ENCODE peak calls at places on chromosomes 2 and 18, in seven cellular contexts. One of them, this sample, is unnamed.

GRCh38 chr2:190911813-190912212 is 31.2 kb downstream of the GLS start:
- DNase-seq in M059J: no peak
- DNase-seq in effector CD4-positive, alpha-beta T cell: no peak
- DNase-seq in WTC11: no peak
- DNase-seq in AG08395: no peak
- DNase-seq in stimulated activated CD4-positive, alpha-beta T cell treated with anti-CD3 and anti-CD28 coated beads, Interleukin-12 subunit alpha, Interleukin-12 subunit beta, amount 100 ng/mL, for 24 hours: no peak
- DNase-seq in trophoblast cell: no peak
- DNase-seq in this sample: no peak

GRCh38 chr2:149170156-149170555 is 131.7 kb downstream of the LYPD6B start:
- DNase-seq in trophoblast cell: no peak
- DNase-seq in effector CD4-positive, alpha-beta T cell: no peak
- DNase-seq in AG08395: no peak
- DNase-seq in WTC11: no peak
- DNase-seq in stimulated activated CD4-positive, alpha-beta T cell treated with anti-CD3 and anti-CD28 coated beads, Interleukin-12 subunit alpha, Interleukin-12 subunit beta, amount 100 ng/mL, for 24 hours: no peak
- DNase-seq in M059J: no peak
- DNase-seq in this sample: no peak

GRCh38 chr18:580154-580553 is at the start of gene CETN1:
- DNase-seq in trophoblast cell: peak; percentile 45
- DNase-seq in stimulated activated CD4-positive, alpha-beta T cell treated with anti-CD3 and anti-CD28 coated beads, Interleukin-12 subunit alpha, Interleukin-12 subunit beta, amount 100 ng/mL, for 24 hours: no peak
- DNase-seq in AG08395: no peak
- DNase-seq in WTC11: no peak
- DNase-seq in M059J: no peak
- DNase-seq in effector CD4-positive, alpha-beta T cell: no peak
- DNase-seq in this sample: no peak

GRCh38 chr2:11798946-11799495 is 52.6 kb downstream of the LPIN1 start:
- DNase-seq in stimulated activated CD4-positive, alpha-beta T cell treated with anti-CD3 and anti-CD28 coated beads, Interleukin-12 subunit alpha, Interleukin-12 subunit beta, amount 100 ng/mL, for 24 hours: no peak
- DNase-seq in effector CD4-positive, alpha-beta T cell: no peak
- DNase-seq in WTC11: no peak
- DNase-seq in M059J: no peak
- DNase-seq in trophoblast cell: no peak
- DNase-seq in AG08395: no peak
- DNase-seq in this sample: no peak

GRCh38 chr2:14194233-14194632 is 438.3 kb upstream of the LRATD1 start:
- DNase-seq in AG08395: no peak
- DNase-seq in WTC11: no peak
- DNase-seq in stimulated activated CD4-positive, alpha-beta T cell treated with anti-CD3 and anti-CD28 coated beads, Interleukin-12 subunit alpha, Interleukin-12 subunit beta, amount 100 ng/mL, for 24 hours: no peak
- DNase-seq in effector CD4-positive, alpha-beta T cell: no peak
- DNase-seq in M059J: no peak
- DNase-seq in trophoblast cell: no peak
- DNase-seq in this sample: no peak

GRCh38 chr2:67724261-67724660 is 327.1 kb downstream of the ETAA1 start:
- DNase-seq in AG08395: no peak
- DNase-seq in WTC11: no peak
- DNase-seq in trophoblast cell: peak; percentile 79
- DNase-seq in stimulated activated CD4-positive, alpha-beta T cell treated with anti-CD3 and anti-CD28 coated beads, Interleukin-12 subunit alpha, Interleukin-12 subunit beta, amount 100 ng/mL, for 24 hours: no peak
- DNase-seq in M059J: no peak
- DNase-seq in effector CD4-positive, alpha-beta T cell: no peak
- DNase-seq in this sample: no peak

GRCh38 chr2:20595439-20596192 is 55.3 kb downstream of the HS1BP3 start:
- DNase-seq in WTC11: peak; percentile 23
- DNase-seq in AG08395: no peak
- DNase-seq in M059J: peak; percentile 98
- DNase-seq in effector CD4-positive, alpha-beta T cell: no peak
- DNase-seq in stimulated activated CD4-positive, alpha-beta T cell treated with anti-CD3 and anti-CD28 coated beads, Interleukin-12 subunit alpha, Interleukin-12 subunit beta, amount 100 ng/mL, for 24 hours: no peak
- DNase-seq in trophoblast cell: peak; percentile 67
- DNase-seq in this sample: no peak

GRCh38 chr2:109654316-109655050 is 40.3 kb downstream of the SOWAHC start:
- DNase-seq in WTC11: no peak
- DNase-seq in effector CD4-positive, alpha-beta T cell: no peak
- DNase-seq in trophoblast cell: peak; percentile 56
- DNase-seq in AG08395: no peak
- DNase-seq in stimulated activated CD4-positive, alpha-beta T cell treated with anti-CD3 and anti-CD28 coated beads, Interleukin-12 subunit alpha, Interleukin-12 subunit beta, amount 100 ng/mL, for 24 hours: no peak
- DNase-seq in M059J: no peak
- DNase-seq in this sample: no peak

GRCh38 chr18:23810396-23810795 is 121.1 kb downstream of the LAMA3 start:
- DNase-seq in M059J: no peak
- DNase-seq in effector CD4-positive, alpha-beta T cell: no peak
- DNase-seq in stimulated activated CD4-positive, alpha-beta T cell treated with anti-CD3 and anti-CD28 coated beads, Interleukin-12 subunit alpha, Interleukin-12 subunit beta, amount 100 ng/mL, for 24 hours: no peak
- DNase-seq in WTC11: no peak
- DNase-seq in trophoblast cell: no peak
- DNase-seq in AG08395: no peak
- DNase-seq in this sample: no peak

GRCh38 chr2:146934921-146935320 is 909.9 kb upstream of the ACVR2A start:
- DNase-seq in trophoblast cell: no peak
- DNase-seq in effector CD4-positive, alpha-beta T cell: no peak
- DNase-seq in WTC11: no peak
- DNase-seq in M059J: no peak
- DNase-seq in stimulated activated CD4-positive, alpha-beta T cell treated with anti-CD3 and anti-CD28 coated beads, Interleukin-12 subunit alpha, Interleukin-12 subunit beta, amount 100 ng/mL, for 24 hours: no peak
- DNase-seq in AG08395: no peak
- DNase-seq in this sample: no peak

GRCh38 chr2:46490521-46491141 is 11.3 kb downstream of the TMEM247 start:
- DNase-seq in trophoblast cell: no peak
- DNase-seq in stimulated activated CD4-positive, alpha-beta T cell treated with anti-CD3 and anti-CD28 coated beads, Interleukin-12 subunit alpha, Interleukin-12 subunit beta, amount 100 ng/mL, for 24 hours: no peak
- DNase-seq in M059J: peak; percentile 7
- DNase-seq in WTC11: no peak
- DNase-seq in effector CD4-positive, alpha-beta T cell: no peak
- DNase-seq in AG08395: peak; percentile 49
- DNase-seq in this sample: no peak

GRCh38 chr2:160397530-160397865 is 96.1 kb downstream of the RBMS1 start:
- DNase-seq in stimulated activated CD4-positive, alpha-beta T cell treated with anti-CD3 and anti-CD28 coated beads, Interleukin-12 subunit alpha, Interleukin-12 subunit beta, amount 100 ng/mL, for 24 hours: no peak
- DNase-seq in trophoblast cell: no peak
- DNase-seq in M059J: peak; percentile 66
- DNase-seq in WTC11: no peak
- DNase-seq in effector CD4-positive, alpha-beta T cell: no peak
- DNase-seq in AG08395: peak; percentile 39
- DNase-seq in this sample: no peak

GRCh38 chr18:74418023-74418422 is 39.1 kb downstream of the DIPK1C start:
- DNase-seq in M059J: no peak
- DNase-seq in trophoblast cell: no peak
- DNase-seq in stimulated activated CD4-positive, alpha-beta T cell treated with anti-CD3 and anti-CD28 coated beads, Interleukin-12 subunit alpha, Interleukin-12 subunit beta, amount 100 ng/mL, for 24 hours: no peak
- DNase-seq in WTC11: no peak
- DNase-seq in AG08395: no peak
- DNase-seq in effector CD4-positive, alpha-beta T cell: no peak
- DNase-seq in this sample: no peak

GRCh38 chr2:50444286-50444685 is 587.6 kb downstream of the NRXN1 start:
- DNase-seq in stimulated activated CD4-positive, alpha-beta T cell treated with anti-CD3 and anti-CD28 coated beads, Interleukin-12 subunit alpha, Interleukin-12 subunit beta, amount 100 ng/mL, for 24 hours: no peak
- DNase-seq in trophoblast cell: no peak
- DNase-seq in WTC11: no peak
- DNase-seq in M059J: peak; percentile 5
- DNase-seq in effector CD4-positive, alpha-beta T cell: no peak
- DNase-seq in AG08395: no peak
- DNase-seq in this sample: no peak

GRCh38 chr18:31097666-31098065 is 4.6 kb downstream of the DSC2 start:
- DNase-seq in WTC11: no peak
- DNase-seq in effector CD4-positive, alpha-beta T cell: no peak
- DNase-seq in stimulated activated CD4-positive, alpha-beta T cell treated with anti-CD3 and anti-CD28 coated beads, Interleukin-12 subunit alpha, Interleukin-12 subunit beta, amount 100 ng/mL, for 24 hours: no peak
- DNase-seq in M059J: no peak
- DNase-seq in trophoblast cell: no peak
- DNase-seq in AG08395: no peak
- DNase-seq in this sample: no peak

GRCh38 chr2:88055049-88055435 is 541 bp downstream of the KRCC1 start:
- DNase-seq in M059J: peak; percentile 15
- DNase-seq in effector CD4-positive, alpha-beta T cell: no peak
- DNase-seq in WTC11: no peak
- DNase-seq in AG08395: peak; percentile 32
- DNase-seq in stimulated activated CD4-positive, alpha-beta T cell treated with anti-CD3 and anti-CD28 coated beads, Interleukin-12 subunit alpha, Interleukin-12 subunit beta, amount 100 ng/mL, for 24 hours: no peak
- DNase-seq in trophoblast cell: peak; percentile 43
- DNase-seq in this sample: no peak

GRCh38 chr2:176935543-176936102 is 277.0 kb upstream of the HNRNPA3 start:
- DNase-seq in WTC11: no peak
- DNase-seq in AG08395: no peak
- DNase-seq in stimulated activated CD4-positive, alpha-beta T cell treated with anti-CD3 and anti-CD28 coated beads, Interleukin-12 subunit alpha, Interleukin-12 subunit beta, amount 100 ng/mL, for 24 hours: no peak
- DNase-seq in trophoblast cell: no peak
- DNase-seq in M059J: no peak
- DNase-seq in effector CD4-positive, alpha-beta T cell: no peak
- DNase-seq in this sample: no peak

GRCh38 chr2:190528521-190529001 is 6.0 kb downstream of the NEMP2 start:
- DNase-seq in M059J: no peak
- DNase-seq in AG08395: peak; percentile 13
- DNase-seq in stimulated activated CD4-positive, alpha-beta T cell treated with anti-CD3 and anti-CD28 coated beads, Interleukin-12 subunit alpha, Interleukin-12 subunit beta, amount 100 ng/mL, for 24 hours: no peak
- DNase-seq in trophoblast cell: peak; percentile 46
- DNase-seq in WTC11: no peak
- DNase-seq in effector CD4-positive, alpha-beta T cell: no peak
- DNase-seq in this sample: no peak

GRCh38 chr18:49967171-49967570 is 153.8 kb upstream of the ACAA2 start:
- DNase-seq in stimulated activated CD4-positive, alpha-beta T cell treated with anti-CD3 and anti-CD28 coated beads, Interleukin-12 subunit alpha, Interleukin-12 subunit beta, amount 100 ng/mL, for 24 hours: no peak
- DNase-seq in AG08395: no peak
- DNase-seq in WTC11: no peak
- DNase-seq in trophoblast cell: no peak
- DNase-seq in M059J: no peak
- DNase-seq in effector CD4-positive, alpha-beta T cell: no peak
- DNase-seq in this sample: no peak

GRCh38 chr2:217568289-217568985 is 434.4 kb downstream of the TNS1 start:
- DNase-seq in AG08395: peak; percentile 77
- DNase-seq in stimulated activated CD4-positive, alpha-beta T cell treated with anti-CD3 and anti-CD28 coated beads, Interleukin-12 subunit alpha, Interleukin-12 subunit beta, amount 100 ng/mL, for 24 hours: no peak
- DNase-seq in trophoblast cell: no peak
- DNase-seq in WTC11: no peak
- DNase-seq in effector CD4-positive, alpha-beta T cell: no peak
- DNase-seq in M059J: no peak
- DNase-seq in this sample: no peak

GRCh38 chr2:74606927-74607326 is 41.2 kb downstream of the M1AP start:
- DNase-seq in effector CD4-positive, alpha-beta T cell: no peak
- DNase-seq in AG08395: no peak
- DNase-seq in WTC11: no peak
- DNase-seq in stimulated activated CD4-positive, alpha-beta T cell treated with anti-CD3 and anti-CD28 coated beads, Interleukin-12 subunit alpha, Interleukin-12 subunit beta, amount 100 ng/mL, for 24 hours: no peak
- DNase-seq in M059J: no peak
- DNase-seq in trophoblast cell: peak; percentile 58
- DNase-seq in this sample: no peak

This sample was measured in GOT3.